ENCODE peak calls at places on chromosome 9, in eight cellular contexts. One of them, this sample, is unnamed.

GRCh38 chr9:14025741-14026140 is 288.2 kb downstream of the NFIB start:
- DNase-seq in heart right ventricle: no peak
- DNase-seq in HCT116: no peak
- DNase-seq in uterus: no peak
- DNase-seq in neural progenitor cell: no peak
- DNase-seq in bronchial epithelial cell: no peak
- DNase-seq in psoas muscle: no peak
- DNase-seq in BJ: no peak
- DNase-seq in this sample: no peak

GRCh38 chr9:101738566-101739183 is at the start of gene GRIN3A:
- DNase-seq in heart right ventricle: peak; percentile 42
- DNase-seq in HCT116: no peak
- DNase-seq in uterus: no peak
- DNase-seq in neural progenitor cell: peak; percentile 61
- DNase-seq in bronchial epithelial cell: no peak
- DNase-seq in psoas muscle: peak; percentile 17
- DNase-seq in BJ: no peak
- DNase-seq in this sample: no peak

GRCh38 chr9:123851851-123852250 is 78.1 kb downstream of the DENND1A start:
- DNase-seq in heart right ventricle: no peak
- DNase-seq in HCT116: no peak
- DNase-seq in uterus: no peak
- DNase-seq in neural progenitor cell: peak; percentile 49
- DNase-seq in bronchial epithelial cell: no peak
- DNase-seq in psoas muscle: no peak
- DNase-seq in BJ: no peak
- DNase-seq in this sample: no peak

GRCh38 chr9:121725008-121725795 is 73.8 kb downstream of the DAB2IP start:
- DNase-seq in heart right ventricle: peak; percentile 95
- DNase-seq in HCT116: no peak
- DNase-seq in uterus: peak; percentile 97
- DNase-seq in neural progenitor cell: no peak
- DNase-seq in bronchial epithelial cell: peak; percentile 94
- DNase-seq in psoas muscle: peak; percentile 94
- DNase-seq in BJ: peak; percentile 97
- DNase-seq in this sample: peak; percentile 98

GRCh38 chr9:38063363-38063707 is 5.7 kb downstream of the SHB start:
- DNase-seq in heart right ventricle: no peak
- DNase-seq in HCT116: no peak
- DNase-seq in uterus: no peak
- DNase-seq in neural progenitor cell: no peak
- DNase-seq in bronchial epithelial cell: no peak
- DNase-seq in psoas muscle: no peak
- DNase-seq in BJ: no peak
- DNase-seq in this sample: no peak

GRCh38 chr9:91426123-91426745 is 2.6 kb upstream of the NFIL3 start:
- DNase-seq in heart right ventricle: no peak
- DNase-seq in HCT116: peak; percentile 51
- DNase-seq in uterus: no peak
- DNase-seq in neural progenitor cell: peak; percentile 27
- DNase-seq in bronchial epithelial cell: peak; percentile 71
- DNase-seq in psoas muscle: no peak
- DNase-seq in BJ: no peak
- DNase-seq in this sample: no peak

GRCh38 chr9:131714161-131714646 is 25.7 kb downstream of the RAPGEF1 start:
- DNase-seq in heart right ventricle: peak; percentile 48
- DNase-seq in HCT116: no peak
- DNase-seq in uterus: peak; percentile 50
- DNase-seq in neural progenitor cell: no peak
- DNase-seq in bronchial epithelial cell: peak; percentile 98
- DNase-seq in psoas muscle: peak; percentile 64
- DNase-seq in BJ: peak; percentile 45
- DNase-seq in this sample: peak; percentile 80

GRCh38 chr9:128635266-128636023 is 21.2 kb downstream of the DYNC2I2 start:
- DNase-seq in heart right ventricle: peak; percentile 88
- DNase-seq in HCT116: peak; percentile 94
- DNase-seq in uterus: peak; percentile 87
- DNase-seq in neural progenitor cell: peak; percentile 66
- DNase-seq in bronchial epithelial cell: peak; percentile 93
- DNase-seq in psoas muscle: peak; percentile 90
- DNase-seq in BJ: peak; percentile 77
- DNase-seq in this sample: peak; percentile 85

GRCh38 chr9:125632321-125633115 is 74.5 kb downstream of the MAPKAP1 start:
- DNase-seq in heart right ventricle: no peak
- DNase-seq in HCT116: no peak
- DNase-seq in uterus: no peak
- DNase-seq in neural progenitor cell: no peak
- DNase-seq in bronchial epithelial cell: peak; percentile 88
- DNase-seq in psoas muscle: no peak
- DNase-seq in BJ: no peak
- DNase-seq in this sample: no peak

GRCh38 chr9:103242025-103242424 is 246.9 kb downstream of the CYLC2 start:
- DNase-seq in heart right ventricle: no peak
- DNase-seq in HCT116: no peak
- DNase-seq in uterus: no peak
- DNase-seq in neural progenitor cell: peak; percentile 1
- DNase-seq in bronchial epithelial cell: peak; percentile 24
- DNase-seq in psoas muscle: no peak
- DNase-seq in BJ: no peak
- DNase-seq in this sample: no peak

GRCh38 chr9:121975801-121976277 is 117.3 kb downstream of the TTLL11 start:
- DNase-seq in heart right ventricle: no peak
- DNase-seq in HCT116: peak; percentile 43
- DNase-seq in uterus: no peak
- DNase-seq in neural progenitor cell: no peak
- DNase-seq in bronchial epithelial cell: peak; percentile 90
- DNase-seq in psoas muscle: no peak
- DNase-seq in BJ: no peak
- DNase-seq in this sample: no peak

GRCh38 chr9:125994066-125994943 is 247.1 kb downstream of the PBX3 start:
- DNase-seq in heart right ventricle: no peak
- DNase-seq in HCT116: no peak
- DNase-seq in uterus: no peak
- DNase-seq in neural progenitor cell: no peak
- DNase-seq in bronchial epithelial cell: no peak
- DNase-seq in psoas muscle: no peak
- DNase-seq in BJ: no peak
- DNase-seq in this sample: no peak

GRCh38 chr9:137175345-137175961 is 3.6 kb upstream of the TMEM210 start:
- DNase-seq in heart right ventricle: no peak
- DNase-seq in HCT116: no peak
- DNase-seq in uterus: no peak
- DNase-seq in neural progenitor cell: peak; percentile 62
- DNase-seq in bronchial epithelial cell: no peak
- DNase-seq in psoas muscle: no peak
- DNase-seq in BJ: no peak
- DNase-seq in this sample: no peak

GRCh38 chr9:19445452-19445851 is 36.6 kb downstream of the ACER2 start:
- DNase-seq in heart right ventricle: no peak
- DNase-seq in HCT116: no peak
- DNase-seq in uterus: no peak
- DNase-seq in neural progenitor cell: no peak
- DNase-seq in bronchial epithelial cell: peak; percentile 24
- DNase-seq in psoas muscle: no peak
- DNase-seq in BJ: no peak
- DNase-seq in this sample: no peak

GRCh38 chr9:123725389-123725788 is 204.5 kb downstream of the DENND1A start:
- DNase-seq in heart right ventricle: peak; percentile 30
- DNase-seq in HCT116: no peak
- DNase-seq in uterus: no peak
- DNase-seq in neural progenitor cell: peak; percentile 76
- DNase-seq in bronchial epithelial cell: no peak
- DNase-seq in psoas muscle: no peak
- DNase-seq in BJ: peak; percentile 41
- DNase-seq in this sample: peak; percentile 24

GRCh38 chr9:91802391-91802790 is 147.6 kb downstream of the ROR2 start:
- DNase-seq in heart right ventricle: no peak
- DNase-seq in HCT116: no peak
- DNase-seq in uterus: no peak
- DNase-seq in neural progenitor cell: no peak
- DNase-seq in bronchial epithelial cell: no peak
- DNase-seq in psoas muscle: no peak
- DNase-seq in BJ: no peak
- DNase-seq in this sample: no peak

GRCh38 chr9:120456218-120456617 is 123.7 kb downstream of the CDK5RAP2 start:
- DNase-seq in heart right ventricle: no peak
- DNase-seq in HCT116: no peak
- DNase-seq in uterus: no peak
- DNase-seq in neural progenitor cell: no peak
- DNase-seq in bronchial epithelial cell: no peak
- DNase-seq in psoas muscle: no peak
- DNase-seq in BJ: no peak
- DNase-seq in this sample: no peak

GRCh38 chr9:86405926-86406325 is 51.7 kb upstream of the TUT7 start:
- DNase-seq in heart right ventricle: no peak
- DNase-seq in HCT116: peak; percentile 58
- DNase-seq in uterus: peak; percentile 26
- DNase-seq in neural progenitor cell: peak; percentile 15
- DNase-seq in bronchial epithelial cell: peak; percentile 96
- DNase-seq in psoas muscle: no peak
- DNase-seq in BJ: peak; percentile 65
- DNase-seq in this sample: peak; percentile 63
- H3K4me3 ChIP-seq in heart right ventricle: no peak overlapping the region
- H3K4me3 ChIP-seq in HCT116: peak overlapping the region; percentile 29
- H3K4me3 ChIP-seq in uterus: no peak overlapping the region
- H3K4me3 ChIP-seq in neural progenitor cell: no peak overlapping the region
- H3K4me3 ChIP-seq in bronchial epithelial cell: peak overlapping the region; percentile 5
- H3K4me3 ChIP-seq in psoas muscle: peak overlapping the region; percentile 30
- H3K4me3 ChIP-seq in BJ: peak overlapping the region; percentile 9
- H3K4me3 ChIP-seq in this sample: no peak overlapping the region

GRCh38 chr9:127520941-127521918 is 69.9 kb downstream of the LRSAM1 start:
- DNase-seq in heart right ventricle: no peak
- DNase-seq in HCT116: no peak
- DNase-seq in uterus: no peak
- DNase-seq in neural progenitor cell: no peak
- DNase-seq in bronchial epithelial cell: no peak
- DNase-seq in psoas muscle: no peak
- DNase-seq in BJ: no peak
- DNase-seq in this sample: no peak

GRCh38 chr9:127524373-127524772 is 73.1 kb downstream of the LRSAM1 start:
- DNase-seq in heart right ventricle: no peak
- DNase-seq in HCT116: no peak
- DNase-seq in uterus: no peak
- DNase-seq in neural progenitor cell: peak; percentile 64
- DNase-seq in bronchial epithelial cell: no peak
- DNase-seq in psoas muscle: no peak
- DNase-seq in BJ: no peak
- DNase-seq in this sample: no peak

GRCh38 chr9:127522727-127523126 is 71.4 kb downstream of the LRSAM1 start:
- DNase-seq in heart right ventricle: no peak
- DNase-seq in HCT116: no peak
- DNase-seq in uterus: no peak
- DNase-seq in neural progenitor cell: no peak
- DNase-seq in bronchial epithelial cell: peak; percentile 73
- DNase-seq in psoas muscle: no peak
- DNase-seq in BJ: no peak
- DNase-seq in this sample: no peak

GRCh38 chr9:127521919-127522304 is 70.6 kb downstream of the LRSAM1 start:
- DNase-seq in heart right ventricle: peak; percentile 63
- DNase-seq in HCT116: no peak
- DNase-seq in uterus: no peak
- DNase-seq in neural progenitor cell: no peak
- DNase-seq in bronchial epithelial cell: no peak
- DNase-seq in psoas muscle: no peak
- DNase-seq in BJ: no peak
- DNase-seq in this sample: no peak

DNA sequence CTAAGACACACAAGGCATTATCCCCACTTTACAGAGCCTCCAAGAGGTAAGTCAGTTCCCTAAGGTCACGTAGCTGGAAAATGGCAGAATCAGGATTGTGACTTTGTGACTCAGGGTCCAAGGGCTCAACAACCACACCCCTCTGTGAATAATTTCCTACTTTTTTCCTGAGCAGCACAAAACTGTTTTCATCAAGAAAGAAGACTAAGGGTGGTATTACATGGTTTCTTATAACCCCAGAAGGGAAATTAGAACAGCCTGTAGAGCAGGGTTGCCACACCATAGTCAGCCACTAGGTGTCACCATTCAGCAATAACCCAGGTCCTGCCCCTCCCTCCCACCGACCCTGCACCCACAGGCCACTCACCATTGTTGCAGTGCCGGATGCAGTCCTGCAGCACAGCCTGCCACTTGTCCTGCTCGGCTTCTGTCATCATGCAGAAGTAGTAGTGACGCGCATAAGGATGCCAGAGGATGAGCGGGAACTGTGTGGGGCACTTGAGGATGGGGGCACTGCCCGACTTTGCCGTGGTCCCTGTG is 72.1 kb downstream of the LRSAM1 start:
- DNase-seq in heart right ventricle: no peak
- DNase-seq in HCT116: peak; percentile 50
- DNase-seq in uterus: no peak
- DNase-seq in neural progenitor cell: no peak
- DNase-seq in bronchial epithelial cell: peak; percentile 46
- DNase-seq in psoas muscle: no peak
- DNase-seq in BJ: no peak
- DNase-seq in this sample: no peak
- TF ChIP-seq CTCF in heart right ventricle: no peak
- TF ChIP-seq CTCF in HCT116: peak; percentile 76
- TF ChIP-seq CTCF in uterus: no peak
- TF ChIP-seq CTCF in neural progenitor cell: peak; percentile 59
- TF ChIP-seq CTCF in bronchial epithelial cell: peak; percentile 62
- TF ChIP-seq CTCF in psoas muscle: peak; percentile 14
- TF ChIP-seq CTCF in BJ: peak; percentile 65
- TF ChIP-seq CTCF in this sample: peak; percentile 66

DNA sequence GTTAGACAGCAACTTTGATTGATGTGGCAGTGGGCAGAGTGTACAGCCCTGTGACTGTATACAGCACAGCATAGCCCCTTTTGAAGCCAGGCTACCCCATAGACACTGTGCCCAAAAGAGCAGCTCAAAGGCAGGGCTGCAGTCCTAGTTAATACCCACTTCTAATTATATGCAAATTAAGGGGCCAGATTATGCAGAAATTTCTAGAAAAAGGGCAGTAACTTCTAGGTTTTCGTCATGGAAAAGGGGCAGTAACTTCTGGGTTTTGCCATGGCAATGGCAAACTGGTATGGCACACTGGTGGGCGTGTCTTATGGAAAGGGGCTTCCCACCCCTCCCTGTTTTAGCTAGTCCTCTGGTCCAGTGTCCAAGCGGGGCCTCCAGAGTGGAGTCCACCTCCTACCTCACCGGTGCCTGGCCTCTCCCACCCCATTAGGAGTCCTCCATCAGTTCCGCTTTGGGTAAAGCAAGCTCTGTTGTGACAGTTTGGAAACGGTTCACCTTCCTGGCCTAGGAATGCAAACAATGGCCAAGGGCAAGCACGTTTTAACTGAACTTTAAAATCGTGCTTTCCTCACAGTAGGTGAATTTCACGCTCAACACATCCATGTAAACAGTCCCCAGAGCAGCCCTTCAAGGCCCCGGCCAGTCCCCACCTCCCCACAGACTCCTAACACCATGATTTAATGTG is 5.6 kb downstream of the ADAMTS13 start:
- DNase-seq in heart right ventricle: no peak
- DNase-seq in HCT116: no peak
- DNase-seq in uterus: no peak
- DNase-seq in neural progenitor cell: no peak
- DNase-seq in bronchial epithelial cell: no peak
- DNase-seq in psoas muscle: no peak
- DNase-seq in BJ: no peak
- DNase-seq in this sample: no peak
- H3K4me3 ChIP-seq in heart right ventricle: no peak overlapping the region
- H3K4me3 ChIP-seq in HCT116: no peak overlapping the region
- H3K4me3 ChIP-seq in uterus: no peak overlapping the region
- H3K4me3 ChIP-seq in neural progenitor cell: peak overlapping the region; percentile 42
- H3K4me3 ChIP-seq in bronchial epithelial cell: no peak overlapping the region
- H3K4me3 ChIP-seq in psoas muscle: no peak overlapping the region
- H3K4me3 ChIP-seq in BJ: no peak overlapping the region
- H3K4me3 ChIP-seq in this sample: no peak overlapping the region

GRCh38 chr9:15642369-15642962 is 89.6 kb downstream of the CCDC171 start:
- DNase-seq in heart right ventricle: no peak
- DNase-seq in HCT116: peak; percentile 43
- DNase-seq in uterus: no peak
- DNase-seq in neural progenitor cell: peak; percentile 45
- DNase-seq in bronchial epithelial cell: peak; percentile 53
- DNase-seq in psoas muscle: no peak
- DNase-seq in BJ: peak; percentile 3
- DNase-seq in this sample: peak; percentile 7
- TF ChIP-seq CTCF in heart right ventricle: no peak
- TF ChIP-seq CTCF in HCT116: peak; percentile 40
- TF ChIP-seq CTCF in uterus: peak; percentile 18
- TF ChIP-seq CTCF in neural progenitor cell: peak; percentile 69
- TF ChIP-seq CTCF in bronchial epithelial cell: peak; percentile 26
- TF ChIP-seq CTCF in psoas muscle: peak; percentile 47
- TF ChIP-seq CTCF in BJ: peak; percentile 55
- TF ChIP-seq CTCF in this sample: peak; percentile 43

This sample was measured in AG09309.